ENCODE peak calls at places on chromosome 13, in nine cellular contexts. G is endodermal cell; M is iPS-NIHi11; D is AG08396; L is naive B cell; O is activated CD4-positive, alpha-beta T cell treated with anti-CD3 and anti-CD28 coated beads, Interleukin-2, amount 10 ng/mL, durations not matched to agents 7 days and 5 days; S is CD8-positive, alpha-beta T cell; J is body of pancreas; Y is CD4-positive, alpha-beta memory T cell. N is an unnamed sample.

GRCh38 chr13:49098198-49098597 is 121.9 kb upstream of the MLNR start:
- DNase-seq in G (no peak), M (no peak), D (peak; percentile 20), L (no peak), O (no peak), S (no peak), J (peak; percentile 64), Y (peak; percentile 25), N (no peak)

GRCh38 chr13:36818483-36819063 is 449 bp upstream of the RFXAP start:
- DNase-seq in G (no peak), M (no peak), D (no peak), L (no peak), O (no peak), S (no peak), J (no peak), Y (no peak), N (no peak)

GRCh38 chr13:36328821-36329220 is 17.4 kb downstream of the SPART start:
- DNase-seq in G (no peak), M (no peak), D (no peak), L (no peak), O (no peak), S (no peak), J (no peak), Y (no peak), N (no peak)

GRCh38 chr13:22648325-22648758 is 532.4 kb upstream of the SGCG start:
- DNase-seq in G (peak; percentile 58), M (peak; percentile 62), D (no peak), L (no peak), O (no peak), S (no peak), J (no peak), Y (no peak), N (no peak)

GRCh38 chr13:48942131-48942530 is 33.6 kb upstream of the FNDC3A start:
- DNase-seq in G (no peak), M (no peak), D (peak; percentile 11), L (no peak), O (no peak), S (no peak), J (no peak), Y (no peak), N (no peak)

GRCh38 chr13:72643339-72643989 is 84.0 kb downstream of the MZT1 start:
- DNase-seq in G (peak; percentile 68), M (peak; percentile 17), D (peak; percentile 18), L (peak; percentile 1), O (peak; percentile 67), S (no peak), J (peak; percentile 29), Y (peak; percentile 24), N (no peak)

GRCh38 chr13:29175245-29175873 is 355.2 kb downstream of the MTUS2 start:
- DNase-seq in G (no peak), M (no peak), D (no peak), L (no peak), O (no peak), S (no peak), J (no peak), Y (no peak), N (no peak)

GRCh38 chr13:44421853-44422525 is 48.4 kb downstream of the SERP2 start:
- DNase-seq in G (peak; percentile 29), M (no peak), D (no peak), L (no peak), O (no peak), S (no peak), J (no peak), Y (no peak), N (no peak)

GRCh38 chr13:43196171-43196611 is 172.8 kb downstream of the DNAJC15 start:
- DNase-seq in G (no peak), M (no peak), D (peak; percentile 9), L (no peak), O (no peak), S (no peak), J (peak; percentile 5), Y (no peak), N (no peak)

GRCh38 chr13:36907801-36908200 is 12.2 kb downstream of the SMAD9 start:
- DNase-seq in G (no peak), M (no peak), D (no peak), L (no peak), O (no peak), S (no peak), J (no peak), Y (no peak), N (no peak)

GRCh38 chr13:41224113-41225110 is 30.0 kb upstream of the KBTBD7 start:
- DNase-seq in G (no peak), M (no peak), D (peak; percentile 68), L (no peak), O (no peak), S (no peak), J (no peak), Y (no peak), N (no peak)

GRCh38 chr13:43663474-43664090 is 123.2 kb downstream of the ENOX1 start:
- DNase-seq in G (no peak), M (no peak), D (peak; percentile 7), L (no peak), O (no peak), S (no peak), J (no peak), Y (no peak), N (no peak)

GRCh38 chr13:98508280-98509074 is 68.4 kb downstream of the STK24 start:
- DNase-seq in G (no peak), M (no peak), D (peak; percentile 28), L (no peak), O (no peak), S (no peak), J (no peak), Y (no peak), N (no peak)

GRCh38 chr13:104984296-104984818 is 1551.1 kb downstream of the EFNB2 start:
- DNase-seq in G (no peak), M (no peak), D (no peak), L (no peak), O (peak; percentile 48), S (no peak), J (peak; percentile 15), Y (peak; percentile 44), N (no peak)

GRCh38 chr13:106533940-106534843 is 1.3 kb downstream of the EFNB2 start:
- DNase-seq in G (peak; percentile 79), M (peak; percentile 10), D (peak; percentile 61), L (peak; percentile 23), O (no peak), S (no peak), J (peak; percentile 17), Y (peak; percentile 18), N (no peak)

GRCh38 chr13:99949657-99950413 is 21.7 kb downstream of the ZIC5 start:
- DNase-seq in G (peak; percentile 63), M (peak; percentile 56), D (no peak), L (no peak), O (no peak), S (no peak), J (no peak), Y (no peak), N (no peak)

GRCh38 chr13:92390217-92390616 is 836.4 kb upstream of the GPC6 start:
- DNase-seq in G (no peak), M (no peak), D (no peak), L (no peak), O (no peak), S (no peak), J (no peak), Y (no peak), N (no peak)

GRCh38 chr13:75554981-75555380 is 5.4 kb downstream of the UCHL3 start:
- DNase-seq in G (no peak), M (no peak), D (no peak), L (no peak), O (no peak), S (no peak), J (no peak), Y (no peak), N (no peak)

GRCh38 chr13:59479629-59480028 is 684.1 kb downstream of the DIAPH3 start:
- DNase-seq in G (peak; percentile 86), M (peak; percentile 41), D (no peak), L (no peak), O (no peak), S (no peak), J (no peak), Y (no peak), N (no peak)

GRCh38 chr13:97257800-97258799 is 36.0 kb downstream of the MBNL2 start:
- DNase-seq in G (peak; percentile 85), M (peak; percentile 54), D (peak; percentile 55), L (no peak), O (no peak), S (no peak), J (peak; percentile 91), Y (peak; percentile 19), N (no peak)

GRCh38 chr13:50588736-50589135 is 254.8 kb downstream of the DLEU7 start:
- DNase-seq in G (no peak), M (no peak), D (no peak), L (no peak), O (no peak), S (no peak), J (no peak), Y (no peak), N (no peak)

GRCh38 chr13:112263152-112263551 is 113.0 kb upstream of the SPACA7 start:
- DNase-seq in G (no peak), M (no peak), D (no peak), L (no peak), O (no peak), S (no peak), J (no peak), Y (no peak), N (no peak)

GRCh38 chr13:29369060-29369743 is 226.3 kb downstream of the SLC7A1 start:
- DNase-seq in G (peak; percentile 69), M (peak; percentile 32), D (peak; percentile 26), L (peak; percentile 49), O (no peak), S (no peak), J (peak; percentile 16), Y (peak; percentile 29), N (no peak)

GRCh38 chr13:23469901-23470525 is 36.5 kb upstream of the SACS start:
- DNase-seq in G (peak; percentile 59), M (no peak), D (peak; percentile 31), L (no peak), O (no peak), S (no peak), J (no peak), Y (no peak), N (no peak)

GRCh38 chr13:108902557-108903155 is 273.2 kb downstream of the MYO16 start:
- DNase-seq in G (no peak), M (no peak), D (no peak), L (no peak), O (no peak), S (no peak), J (no peak), Y (no peak), N (no peak)

GRCh38 chr13:94309997-94310842 is 169.3 kb downstream of the DCT start:
- DNase-seq in G (no peak), M (no peak), D (peak; percentile 52), L (no peak), O (no peak), S (no peak), J (no peak), Y (no peak), N (no peak)

GRCh38 chr13:110138009-110138699 is 168.8 kb downstream of the COL4A1 start:
- DNase-seq in G (peak; percentile 85), M (peak; percentile 86), D (peak; percentile 91), L (peak; percentile 18), O (peak; percentile 61), S (peak; percentile 2), J (peak; percentile 78), Y (peak; percentile 19), N (peak; percentile 69)

GRCh38 chr13:78152415-78152814 is 233.8 kb upstream of the EDNRB start:
- DNase-seq in G (no peak), M (no peak), D (no peak), L (no peak), O (no peak), S (no peak), J (no peak), Y (no peak), N (no peak)

GRCh38 chr13:23849670-23850069 is 39.5 kb downstream of the MIPEP start:
- DNase-seq in G (no peak), M (no peak), D (no peak), L (no peak), O (no peak), S (no peak), J (no peak), Y (no peak), N (no peak)

GRCh38 chr13:77898097-77898496 is 20.5 kb downstream of the EDNRB start:
- DNase-seq in G (no peak), M (no peak), D (no peak), L (no peak), O (no peak), S (no peak), J (no peak), Y (no peak), N (no peak)

GRCh38 chr13:114067381-114067885 is 65.0 kb downstream of the RASA3 start:
- DNase-seq in G (no peak), M (no peak), D (peak; percentile 57), L (peak; percentile 33), O (peak; percentile 32), S (no peak), J (no peak), Y (peak; percentile 38), N (no peak)

N was measured in natural killer cell treated with Interleukin-12 subunit alpha and Interleukin-12 subunit beta and Interleukin-15 and Interleukin-18, amount 100 ng/mL, for 72 hours.